ENCODE peak calls at places on chromosomes 7 and 10, in six cellular contexts. W, T, Z, P, Y and D are unnamed samples.

GRCh38 chr10:59825932-59826331 is 72.7 kb upstream of the MRLN start:
- DNase-seq in W (no peak), T (no peak), Z (no peak), P (peak; percentile 7), Y (no peak), D (no peak)

GRCh38 chr7:3089493-3089892 is 45.8 kb upstream of the CARD11 start:
- DNase-seq in W (peak; percentile 50), T (no peak), Z (no peak), P (no peak), Y (no peak), D (no peak)

GRCh38 chr10:116888380-116889055 is 39.2 kb downstream of the ENO4 start:
- DNase-seq in W (no peak), T (peak; percentile 10), Z (no peak), P (peak; percentile 86), Y (peak; percentile 69), D (no peak)

GRCh38 chr10:112441520-112441919 is 5.2 kb downstream of the ZDHHC6 start:
- DNase-seq in W (no peak), T (no peak), Z (no peak), P (no peak), Y (no peak), D (no peak)

GRCh38 chr7:78499966-78500365 is 701.4 kb downstream of the PHTF2 start:
- DNase-seq in W (no peak), T (no peak), Z (no peak), P (no peak), Y (no peak), D (no peak)

GRCh38 chr7:157638563-157638962 is 301.8 kb downstream of the DNAJB6 start:
- DNase-seq in W (no peak), T (no peak), Z (peak; percentile 45), P (no peak), Y (no peak), D (no peak)

GRCh38 chr7:88429382-88429781 is 122.7 kb upstream of the STEAP4 start:
- DNase-seq in W (no peak), T (no peak), Z (no peak), P (no peak), Y (no peak), D (no peak)

GRCh38 chr7:36945612-36946400 is 221.5 kb upstream of the AOAH start:
- DNase-seq in W (no peak), T (peak; percentile 9), Z (no peak), P (no peak), Y (no peak), D (no peak)

GRCh38 chr7:90994601-90995000 is 269.6 kb upstream of the FZD1 start:
- DNase-seq in W (no peak), T (no peak), Z (no peak), P (no peak), Y (no peak), D (no peak)

GRCh38 chr7:33776791-33777190 is 128.5 kb upstream of the BMPER start:
- DNase-seq in W (no peak), T (no peak), Z (no peak), P (no peak), Y (no peak), D (no peak)

GRCh38 chr7:134813668-134814067 is 34.2 kb downstream of the CALD1 start:
- DNase-seq in W (no peak), T (no peak), Z (no peak), P (peak; percentile 33), Y (no peak), D (no peak)

GRCh38 chr10:121886997-121887622 is 40.7 kb downstream of the ATE1 start:
- DNase-seq in W (peak; percentile 65), T (peak; percentile 47), Z (no peak), P (peak; percentile 80), Y (no peak), D (no peak)

GRCh38 chr7:131893627-131894345 is 337.4 kb upstream of the PODXL start:
- DNase-seq in W (no peak), T (no peak), Z (no peak), P (peak; percentile 18), Y (no peak), D (no peak)

GRCh38 chr7:3882782-3883181 is 581.7 kb downstream of the SDK1 start:
- DNase-seq in W (no peak), T (no peak), Z (no peak), P (no peak), Y (no peak), D (no peak)

GRCh38 chr7:133051066-133051465 is 30.8 kb downstream of the CHCHD3 start:
- DNase-seq in W (no peak), T (no peak), Z (no peak), P (no peak), Y (no peak), D (no peak)

GRCh38 chr10:47421057-47421952 is 37.2 kb upstream of the ZNF488 start:
- DNase-seq in W (no peak), T (no peak), Z (no peak), P (peak; percentile 38), Y (no peak), D (no peak)